ENCODE peak calls at places on chromosomes 4 and X, in six cellular contexts. One of them, this sample, is unnamed.

GRCh38 chrX:50680990-50681389 is 133.0 kb downstream of the SHROOM4 start:
- DNase-seq in neural crest cell: no peak
- DNase-seq in HFFc6: no peak
- DNase-seq in endothelial cell: peak
- DNase-seq in H9: no peak
- DNase-seq in BJ: no peak
- DNase-seq in this sample: no peak

GRCh38 chr4:82984459-82984858 is 26.2 kb downstream of the LIN54 start:
- DNase-seq in H9: no peak
- DNase-seq in neural crest cell: no peak
- DNase-seq in BJ: peak
- DNase-seq in HFFc6: peak
- DNase-seq in endothelial cell: no peak
- DNase-seq in this sample: no peak

GRCh38 chr4:184471872-184472539 is 2.3 kb downstream of the IRF2 start:
- DNase-seq in neural crest cell: no peak
- DNase-seq in HFFc6: peak
- DNase-seq in BJ: no peak
- DNase-seq in H9: no peak
- DNase-seq in endothelial cell: no peak
- DNase-seq in this sample: no peak

GRCh38 chr4:36011381-36011780 is 232.9 kb downstream of the ARAP2 start:
- DNase-seq in neural crest cell: no peak
- DNase-seq in H9: no peak
- DNase-seq in BJ: no peak
- DNase-seq in HFFc6: no peak
- DNase-seq in endothelial cell: no peak
- DNase-seq in this sample: no peak

GRCh38 chr4:78357122-78357521 is 194.4 kb upstream of the ANXA3 start:
- DNase-seq in HFFc6: no peak
- DNase-seq in neural crest cell: no peak
- DNase-seq in endothelial cell: no peak
- DNase-seq in H9: no peak
- DNase-seq in BJ: no peak
- DNase-seq in this sample: no peak

GRCh38 chrX:131677655-131678628 is 134.1 kb downstream of the OR13H1 start:
- DNase-seq in BJ: no peak
- DNase-seq in neural crest cell: peak
- DNase-seq in H9: peak
- DNase-seq in HFFc6: no peak
- DNase-seq in endothelial cell: peak
- DNase-seq in this sample: no peak

GRCh38 chr4:141972950-141973349 is 336.6 kb downstream of the IL15 start:
- DNase-seq in HFFc6: no peak
- DNase-seq in endothelial cell: no peak
- DNase-seq in BJ: no peak
- DNase-seq in H9: no peak
- DNase-seq in neural crest cell: no peak
- DNase-seq in this sample: no peak

GRCh38 chrX:88425739-88426138 is 321.3 kb upstream of the CPXCR1 start:
- DNase-seq in BJ: no peak
- DNase-seq in endothelial cell: no peak
- DNase-seq in H9: no peak
- DNase-seq in HFFc6: no peak
- DNase-seq in neural crest cell: no peak
- DNase-seq in this sample: no peak

GRCh38 chrX:31851761-31852160 is 779.9 kb upstream of the FTHL17 start:
- DNase-seq in neural crest cell: no peak
- DNase-seq in endothelial cell: no peak
- DNase-seq in HFFc6: no peak
- DNase-seq in BJ: no peak
- DNase-seq in H9: no peak
- DNase-seq in this sample: no peak

GRCh38 chrX:1380672-1381233 is 11.2 kb downstream of the SLC25A6 start:
- DNase-seq in H9: peak
- DNase-seq in BJ: no peak
- DNase-seq in HFFc6: no peak
- DNase-seq in endothelial cell: no peak
- DNase-seq in neural crest cell: no peak
- DNase-seq in this sample: no peak

GRCh38 chrX:13598877-13599276 is 29.5 kb downstream of the EGFL6 start:
- DNase-seq in HFFc6: no peak
- DNase-seq in H9: no peak
- DNase-seq in neural crest cell: no peak
- DNase-seq in endothelial cell: peak
- DNase-seq in BJ: no peak
- DNase-seq in this sample: no peak

GRCh38 chr4:77158487-77158861 is 1.5 kb downstream of the CCNG2 start:
- DNase-seq in H9: no peak
- DNase-seq in BJ: no peak
- DNase-seq in neural crest cell: no peak
- DNase-seq in endothelial cell: no peak
- DNase-seq in HFFc6: no peak
- DNase-seq in this sample: no peak

GRCh38 chr4:100429616-100430015 is 88.2 kb downstream of the EMCN start:
- DNase-seq in endothelial cell: no peak
- DNase-seq in HFFc6: no peak
- DNase-seq in H9: no peak
- DNase-seq in neural crest cell: no peak
- DNase-seq in BJ: no peak
- DNase-seq in this sample: no peak

GRCh38 chr4:134189480-134189879 is 12.1 kb downstream of the PABPC4L start:
- DNase-seq in endothelial cell: no peak
- DNase-seq in neural crest cell: no peak
- DNase-seq in HFFc6: no peak
- DNase-seq in H9: no peak
- DNase-seq in BJ: no peak
- DNase-seq in this sample: no peak

GRCh38 chrX:7139202-7140081 is 8.1 kb upstream of the STS start:
- DNase-seq in H9: no peak
- DNase-seq in BJ: peak
- DNase-seq in neural crest cell: no peak
- DNase-seq in HFFc6: peak
- DNase-seq in endothelial cell: no peak
- DNase-seq in this sample: no peak

GRCh38 chr4:156968479-156968984 is 3.1 kb downstream of the PDGFC start:
- DNase-seq in neural crest cell: peak
- DNase-seq in HFFc6: peak
- DNase-seq in BJ: no peak
- DNase-seq in H9: peak
- DNase-seq in endothelial cell: peak
- DNase-seq in this sample: no peak

GRCh38 chr4:77355731-77356130 is 198.7 kb downstream of the CCNG2 start:
- DNase-seq in neural crest cell: no peak
- DNase-seq in endothelial cell: no peak
- DNase-seq in H9: no peak
- DNase-seq in BJ: no peak
- DNase-seq in HFFc6: no peak
- DNase-seq in this sample: no peak

GRCh38 chr4:108024078-108024990 is 34.6 kb downstream of the HADH start:
- DNase-seq in H9: no peak
- DNase-seq in neural crest cell: no peak
- DNase-seq in HFFc6: no peak
- DNase-seq in endothelial cell: no peak
- DNase-seq in BJ: no peak
- DNase-seq in this sample: no peak

GRCh38 chr4:75596061-75596460 is 34.3 kb downstream of the CDKL2 start:
- DNase-seq in HFFc6: no peak
- DNase-seq in endothelial cell: no peak
- DNase-seq in BJ: no peak
- DNase-seq in neural crest cell: no peak
- DNase-seq in H9: no peak
- DNase-seq in this sample: no peak

GRCh38 chr4:87465739-87466366 is 43.5 kb downstream of the NUDT9 start:
- DNase-seq in BJ: no peak
- DNase-seq in neural crest cell: no peak
- DNase-seq in HFFc6: peak
- DNase-seq in H9: no peak
- DNase-seq in endothelial cell: peak
- DNase-seq in this sample: peak

GRCh38 chrX:106201502-106202178 is 33.5 kb downstream of the PWWP3B start:
- DNase-seq in HFFc6: no peak
- DNase-seq in neural crest cell: peak
- DNase-seq in H9: peak
- DNase-seq in endothelial cell: no peak
- DNase-seq in BJ: no peak
- DNase-seq in this sample: no peak

GRCh38 chr4:148062301-148062950 is 330.5 kb downstream of the ARHGAP10 start:
- DNase-seq in HFFc6: no peak
- DNase-seq in endothelial cell: no peak
- DNase-seq in neural crest cell: no peak
- DNase-seq in BJ: no peak
- DNase-seq in H9: no peak
- DNase-seq in this sample: no peak

GRCh38 chrX:12950851-12951589 is 23.9 kb upstream of the TMSB4X start:
- DNase-seq in HFFc6: no peak
- DNase-seq in endothelial cell: peak
- DNase-seq in neural crest cell: peak
- DNase-seq in BJ: no peak
- DNase-seq in H9: peak
- DNase-seq in this sample: no peak

GRCh38 chr4:167622481-167623240 is 388.4 kb upstream of the SPOCK3 start:
- DNase-seq in neural crest cell: peak
- DNase-seq in endothelial cell: peak
- DNase-seq in BJ: no peak
- DNase-seq in HFFc6: peak
- DNase-seq in H9: peak
- DNase-seq in this sample: no peak

GRCh38 chr4:118683513-118683912 is 1.7 kb upstream of the METTL14 start:
- DNase-seq in HFFc6: no peak
- DNase-seq in H9: peak
- DNase-seq in BJ: no peak
- DNase-seq in neural crest cell: no peak
- DNase-seq in endothelial cell: no peak
- DNase-seq in this sample: no peak

GRCh38 chr4:118680808-118681207 is 4.4 kb upstream of the METTL14 start:
- DNase-seq in endothelial cell: no peak
- DNase-seq in H9: peak
- DNase-seq in HFFc6: no peak
- DNase-seq in BJ: no peak
- DNase-seq in neural crest cell: no peak
- DNase-seq in this sample: no peak

GRCh38 chr4:118684873-118685811 is at the start of gene METTL14:
- DNase-seq in neural crest cell: peak
- DNase-seq in endothelial cell: peak
- DNase-seq in BJ: peak
- DNase-seq in HFFc6: peak
- DNase-seq in H9: peak
- DNase-seq in this sample: peak

GRCh38 chr4:118682928-118683327 is 2.3 kb upstream of the METTL14 start:
- DNase-seq in H9: no peak
- DNase-seq in BJ: peak
- DNase-seq in endothelial cell: no peak
- DNase-seq in neural crest cell: no peak
- DNase-seq in HFFc6: peak
- DNase-seq in this sample: no peak
- TF ChIP-seq CTCF in H9: peak
- TF ChIP-seq CTCF in BJ: peak
- TF ChIP-seq CTCF in endothelial cell: peak
- TF ChIP-seq CTCF in neural crest cell: peak
- TF ChIP-seq CTCF in HFFc6: peak
- TF ChIP-seq CTCF in this sample: peak

DNA sequence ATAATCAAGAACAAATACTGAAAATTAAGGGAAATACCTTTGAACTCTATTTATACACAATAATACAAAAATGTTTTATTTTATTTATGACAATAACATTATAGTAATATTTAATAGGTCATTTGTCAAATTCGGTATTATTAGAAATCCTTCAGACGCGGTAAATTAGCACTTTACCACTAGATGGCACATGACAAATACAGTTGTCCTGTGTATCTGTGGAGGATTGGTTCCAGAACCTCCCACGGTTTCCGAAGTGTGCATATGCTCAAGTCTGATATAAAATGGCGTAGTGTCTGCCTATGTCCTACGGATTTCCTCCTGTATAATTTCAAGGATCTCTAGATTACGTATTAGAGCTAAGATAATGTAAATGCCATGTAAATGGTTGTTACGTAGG is 8.1 kb upstream of the LINC00632 start:
- DNase-seq in H9: no peak
- DNase-seq in neural crest cell: no peak
- DNase-seq in HFFc6: no peak
- DNase-seq in endothelial cell: no peak
- DNase-seq in BJ: no peak
- DNase-seq in this sample: no peak
- TF ChIP-seq CTCF in H9: peak
- TF ChIP-seq CTCF in neural crest cell: peak
- TF ChIP-seq CTCF in HFFc6: peak
- TF ChIP-seq CTCF in endothelial cell: peak
- TF ChIP-seq CTCF in BJ: peak
- TF ChIP-seq CTCF in this sample: peak

GRCh38 chr4:123090886-123091285 is 168.5 kb upstream of the NUDT6 start:
- DNase-seq in neural crest cell: no peak
- DNase-seq in H9: no peak
- DNase-seq in HFFc6: no peak
- DNase-seq in BJ: no peak
- DNase-seq in endothelial cell: no peak
- DNase-seq in this sample: no peak

GRCh38 chr4:123092603-123093002 is 170.2 kb upstream of the NUDT6 start:
- DNase-seq in endothelial cell: no peak
- DNase-seq in BJ: no peak
- DNase-seq in neural crest cell: no peak
- DNase-seq in H9: peak
- DNase-seq in HFFc6: no peak
- DNase-seq in this sample: no peak

GRCh38 chr4:123093247-123093646 is 170.8 kb upstream of the NUDT6 start:
- DNase-seq in endothelial cell: no peak
- DNase-seq in HFFc6: no peak
- DNase-seq in H9: no peak
- DNase-seq in BJ: no peak
- DNase-seq in neural crest cell: no peak
- DNase-seq in this sample: no peak

GRCh38 chr4:123096038-123096437 is 173.6 kb upstream of the NUDT6 start:
- DNase-seq in H9: no peak
- DNase-seq in HFFc6: no peak
- DNase-seq in BJ: no peak
- DNase-seq in endothelial cell: peak
- DNase-seq in neural crest cell: no peak
- DNase-seq in this sample: no peak
- TF ChIP-seq CTCF in H9: peak
- TF ChIP-seq CTCF in HFFc6: peak
- TF ChIP-seq CTCF in BJ: peak
- TF ChIP-seq CTCF in endothelial cell: peak
- TF ChIP-seq CTCF in neural crest cell: peak
- TF ChIP-seq CTCF in this sample: peak

GRCh38 chr4:180031330-180031729 is 2211.9 kb upstream of the TENM3 start:
- DNase-seq in H9: no peak
- DNase-seq in BJ: no peak
- DNase-seq in HFFc6: no peak
- DNase-seq in endothelial cell: no peak
- DNase-seq in neural crest cell: no peak
- DNase-seq in this sample: no peak

DNA sequence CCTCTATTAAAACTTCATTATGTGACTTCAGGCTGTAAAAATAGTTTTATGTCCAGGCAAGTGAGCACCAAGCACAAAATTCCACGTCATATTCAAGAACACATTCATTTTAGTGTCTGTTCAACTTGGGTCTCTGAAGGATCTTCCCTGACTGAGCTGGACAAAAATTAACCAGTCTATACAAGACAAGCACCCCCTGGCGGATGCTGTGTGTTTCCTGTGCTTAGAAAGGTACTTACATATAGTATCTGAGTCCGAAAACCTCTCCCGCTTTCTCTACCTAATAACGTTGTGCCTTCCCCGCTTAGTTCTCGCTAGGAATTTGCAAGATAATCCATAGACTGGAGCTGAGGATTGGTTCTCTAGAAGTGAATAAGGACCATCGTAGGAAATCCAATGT is 2214.5 kb upstream of the TENM3 start:
- DNase-seq in BJ: no peak
- DNase-seq in endothelial cell: peak
- DNase-seq in neural crest cell: peak
- DNase-seq in H9: peak
- DNase-seq in HFFc6: no peak
- DNase-seq in this sample: no peak
- TF ChIP-seq CTCF in BJ: no peak
- TF ChIP-seq CTCF in endothelial cell: peak
- TF ChIP-seq CTCF in neural crest cell: peak
- TF ChIP-seq CTCF in H9: peak
- TF ChIP-seq CTCF in HFFc6: no peak
- TF ChIP-seq CTCF in this sample: peak

This sample was measured in AG09319.